ENCODE peak calls at places on chromosome 19, in nine cellular contexts. Y is AG10803, S is HAP-1, T is astrocyte of the spinal cord, Q is transverse colon, J is IMR-90, V is mammary epithelial cell, I is PC-9, E is A172. C is an unnamed sample.

GRCh38 chr19:17944301-17944700 is 11.5 kb downstream of the CCDC124 start:
- DNase-seq in J (peak; percentile 88), I (no peak), E (peak; percentile 85), Y (peak; percentile 78), V (peak; percentile 68), S (no peak), T (peak; percentile 64), Q (no peak), C (peak; percentile 86)

GRCh38 chr19:42193706-42194105 is 23.8 kb downstream of the DEDD2 start:
- DNase-seq in V (no peak), J (peak; percentile 41), I (peak; percentile 64), Q (no peak), E (no peak), Y (no peak), S (no peak), T (no peak), C (no peak)

GRCh38 chr19:35231956-35232746 is 3.6 kb upstream of the FAM187B start:
- DNase-seq in J (no peak), Q (no peak), Y (no peak), S (no peak), V (no peak), T (no peak), E (no peak), I (no peak), C (no peak)

GRCh38 chr19:11453468-11454341 is 18.3 kb downstream of the PRKCSH start:
- DNase-seq in Q (no peak), J (no peak), T (no peak), I (no peak), S (no peak), E (no peak), V (no peak), Y (no peak), C (no peak)

GRCh38 chr19:2719910-2720776 is 1.0 kb downstream of the DIRAS1 start:
- DNase-seq in Q (no peak), V (no peak), T (no peak), J (peak; percentile 40), Y (peak; percentile 56), S (no peak), I (no peak), E (peak; percentile 37), C (no peak)

GRCh38 chr19:54882758-54883157 is 8.7 kb downstream of the FCAR start:
- DNase-seq in T (no peak), V (no peak), E (peak; percentile 35), Y (no peak), S (no peak), Q (no peak), I (no peak), J (no peak), C (no peak)

GRCh38 chr19:33300016-33300981 is 2.0 kb downstream of the CEBPA start:
- DNase-seq in T (no peak), S (no peak), Y (peak; percentile 12), V (no peak), Q (peak; percentile 24), E (no peak), J (no peak), I (no peak), C (no peak)

GRCh38 chr19:13031917-13032623 is 36.8 kb downstream of the NFIX start:
- DNase-seq in E (no peak), V (peak; percentile 74), T (peak; percentile 43), I (peak; percentile 68), Y (peak; percentile 62), Q (no peak), J (peak; percentile 58), S (peak; percentile 77), C (no peak)

GRCh38 chr19:55095260-55096060 is 19.8 kb downstream of the EPS8L1 start:
- DNase-seq in S (no peak), J (no peak), E (no peak), V (no peak), Y (no peak), T (no peak), I (peak; percentile 31), Q (no peak), C (no peak)

GRCh38 chr19:12794196-12794921 is 3.1 kb downstream of the JUNB start:
- DNase-seq in Y (peak; percentile 42), V (no peak), S (no peak), J (peak; percentile 62), I (no peak), E (peak; percentile 35), Q (no peak), T (peak; percentile 64), C (no peak)

GRCh38 chr19:9721861-9722260 is 46.7 kb downstream of the ZNF846 start:
- DNase-seq in S (no peak), T (no peak), Y (no peak), Q (no peak), E (no peak), I (no peak), J (no peak), V (peak; percentile 48), C (peak; percentile 44)

GRCh38 chr19:46862504-46862835 is 1.7 kb downstream of the ARHGAP35 start:
- DNase-seq in V (no peak), I (no peak), E (no peak), Q (no peak), S (no peak), Y (no peak), J (no peak), T (peak; percentile 12), C (no peak)

GRCh38 chr19:4557971-4558941 is 1.2 kb downstream of the SEMA6B start:
- DNase-seq in S (peak; percentile 42), T (no peak), E (no peak), Q (peak; percentile 35), I (no peak), V (no peak), Y (no peak), J (no peak), C (no peak)

GRCh38 chr19:41570639-41571112 is 5.3 kb upstream of the CEACAM21 start:
- DNase-seq in E (peak; percentile 72), T (peak; percentile 53), V (peak; percentile 52), J (peak; percentile 57), S (peak; percentile 61), Y (peak; percentile 66), I (no peak), Q (peak; percentile 84), C (peak; percentile 70)

C was measured in RWPE1.